ENCODE peak calls at places on chromosome 19, in ten cellular contexts. S, K, Y, A, H, C, D, V, F and B are unnamed samples.

GRCh38 chr19:50005428-50005827 is 19.7 kb downstream of the VRK3 start:
- DNase-seq in S (no peak), K (no peak), Y (no peak), A (no peak), H (no peak), C (no peak), D (no peak), V (no peak), F (no peak), B (no peak)

GRCh38 chr19:49017666-49018351 is 918 bp upstream of the LHB start:
- DNase-seq in S (no peak), K (peak; percentile 72), Y (no peak), A (peak; percentile 92), H (peak; percentile 53), C (no peak), D (peak; percentile 49), V (no peak), F (peak; percentile 89), B (no peak)

GRCh38 chr19:1875646-1876493 is 9.4 kb downstream of the ABHD17A start:
- DNase-seq in S (peak; percentile 88), K (peak; percentile 86), Y (peak; percentile 89), A (peak; percentile 97), H (peak; percentile 94), C (peak; percentile 95), D (peak; percentile 94), V (peak; percentile 98), F (peak; percentile 96), B (peak; percentile 96)

GRCh38 chr19:19554074-19555023 is 16.3 kb downstream of the CILP2 start:
- DNase-seq in S (peak; percentile 49), K (peak; percentile 82), Y (no peak), A (peak; percentile 79), H (peak; percentile 65), C (no peak), D (peak; percentile 62), V (no peak), F (peak; percentile 86), B (no peak)

GRCh38 chr19:10001899-10002298 is 8.4 kb downstream of the COL5A3 start:
- DNase-seq in S (no peak), K (peak; percentile 51), Y (peak; percentile 59), A (no peak), H (peak; percentile 67), C (no peak), D (peak; percentile 76), V (no peak), F (no peak), B (no peak)

GRCh38 chr19:38227272-38228004 is 3.4 kb upstream of the DPF1 start:
- DNase-seq in S (no peak), K (no peak), Y (no peak), A (no peak), H (no peak), C (no peak), D (no peak), V (no peak), F (no peak), B (no peak)

GRCh38 chr19:45470147-45471081 is 2.6 kb downstream of the FOSB start:
- DNase-seq in S (peak; percentile 32), K (peak; percentile 30), Y (peak; percentile 71), A (peak; percentile 91), H (no peak), C (no peak), D (peak; percentile 41), V (no peak), F (no peak), B (no peak)

GRCh38 chr19:49142866-49143335 is 12.3 kb downstream of the HRC start:
- DNase-seq in S (peak; percentile 70), K (peak; percentile 97), Y (peak; percentile 93), A (peak; percentile 89), H (peak; percentile 91), C (no peak), D (peak; percentile 91), V (no peak), F (peak; percentile 95), B (peak; percentile 95)

GRCh38 chr19:32677657-32678056 is 2.0 kb downstream of the RGS9BP start:
- DNase-seq in S (no peak), K (no peak), Y (no peak), A (peak; percentile 77), H (no peak), C (no peak), D (no peak), V (no peak), F (no peak), B (no peak)

GRCh38 chr19:54164369-54165068 is 5.0 kb upstream of the LENG1 start:
- DNase-seq in S (peak; percentile 36), K (peak; percentile 90), Y (peak; percentile 92), A (peak; percentile 92), H (peak; percentile 88), C (no peak), D (peak; percentile 95), V (no peak), F (no peak), B (peak; percentile 85)

GRCh38 chr19:55687281-55688172 is 12.5 kb downstream of the EPN1 start:
- DNase-seq in S (no peak), K (no peak), Y (no peak), A (peak; percentile 56), H (no peak), C (no peak), D (peak; percentile 73), V (no peak), F (no peak), B (no peak)

GRCh38 chr19:21505459-21506393 is at the start of gene ZNF429:
- DNase-seq in S (peak; percentile 97), K (peak; percentile 94), Y (peak; percentile 4), A (peak; percentile 87), H (peak; percentile 92), C (peak; percentile 96), D (peak; percentile 94), V (peak; percentile 98), F (peak; percentile 90), B (peak; percentile 96)

GRCh38 chr19:4052114-4052992 is 14.3 kb downstream of the ZBTB7A start:
- DNase-seq in S (no peak), K (no peak), Y (peak; percentile 76), A (peak; percentile 85), H (peak; percentile 81), C (peak; percentile 86), D (peak; percentile 94), V (no peak), F (no peak), B (peak; percentile 82)

GRCh38 chr19:50555447-50556235 is 12.6 kb downstream of the LRRC4B start:
- DNase-seq in S (no peak), K (no peak), Y (peak; percentile 64), A (no peak), H (no peak), C (no peak), D (no peak), V (no peak), F (peak; percentile 51), B (no peak)

GRCh38 chr19:57231686-57232085 is 863 bp downstream of the AURKC start:
- DNase-seq in S (no peak), K (no peak), Y (no peak), A (no peak), H (no peak), C (no peak), D (no peak), V (peak; percentile 62), F (no peak), B (no peak)

GRCh38 chr19:57282011-57282636 is 1.8 kb downstream of the ZNF460 start:
- DNase-seq in S (no peak), K (no peak), Y (no peak), A (no peak), H (no peak), C (no peak), D (no peak), V (no peak), F (no peak), B (no peak)

DNA sequence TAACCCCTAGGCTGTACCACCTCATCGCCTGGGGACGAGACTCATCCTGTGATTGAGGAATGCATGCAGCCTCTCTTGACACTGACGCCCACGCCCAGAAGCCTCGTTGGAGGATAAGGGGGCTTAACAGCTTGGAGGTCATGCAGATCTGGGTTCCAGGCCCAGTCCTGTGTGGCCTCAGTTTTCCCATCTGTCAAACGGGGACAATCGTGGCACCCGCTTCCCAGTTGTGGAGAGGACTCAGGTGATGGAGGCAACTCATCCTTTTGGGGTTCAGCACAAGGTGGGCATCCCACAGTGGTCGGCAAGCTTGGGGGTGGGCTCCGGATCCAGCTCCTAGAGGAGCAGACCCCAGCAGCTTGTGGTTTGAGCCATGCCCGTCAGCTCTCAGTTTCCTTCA is 1.4 kb upstream of the LGI4 start:
- DNase-seq in S (no peak), K (no peak), Y (no peak), A (no peak), H (no peak), C (no peak), D (no peak), V (no peak), F (no peak), B (no peak)
- TF ChIP-seq EP300 in S (no peak), K (no peak), Y (no peak), A (no peak), H (no peak), C (no peak), D (no peak), V (no peak), F (no peak), B (no peak)

DNA sequence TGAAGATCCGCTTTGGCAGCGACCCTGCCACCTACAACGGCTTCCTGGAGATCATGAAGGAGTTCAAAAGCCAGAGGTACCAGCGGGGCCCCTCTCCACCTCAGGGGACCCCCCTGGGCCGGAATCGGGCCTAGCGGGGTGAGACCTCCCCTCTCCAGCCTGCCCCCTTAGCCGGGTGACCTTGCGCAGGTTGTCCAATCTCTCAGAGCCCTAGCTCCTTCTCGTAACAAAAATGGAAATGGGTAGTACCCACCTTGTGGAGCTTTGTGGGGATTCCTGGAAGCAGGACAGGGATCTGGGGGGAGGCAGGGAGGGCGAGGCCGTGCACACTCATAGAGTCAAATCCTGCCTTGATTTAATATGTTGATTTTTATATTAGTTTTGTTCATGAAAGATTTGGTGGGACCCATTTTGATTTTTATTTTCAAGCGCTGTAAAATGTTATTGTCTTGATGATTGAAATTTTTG is 658 bp downstream of the SIN3B start:
- DNase-seq in S (no peak), K (peak; percentile 23), Y (no peak), A (no peak), H (no peak), C (no peak), D (no peak), V (no peak), F (peak; percentile 54), B (no peak)
- TF ChIP-seq EP300 in S (no peak), K (no peak), Y (no peak), A (no peak), H (no peak), C (no peak), D (no peak), V (no peak), F (no peak), B (no peak)

DNA sequence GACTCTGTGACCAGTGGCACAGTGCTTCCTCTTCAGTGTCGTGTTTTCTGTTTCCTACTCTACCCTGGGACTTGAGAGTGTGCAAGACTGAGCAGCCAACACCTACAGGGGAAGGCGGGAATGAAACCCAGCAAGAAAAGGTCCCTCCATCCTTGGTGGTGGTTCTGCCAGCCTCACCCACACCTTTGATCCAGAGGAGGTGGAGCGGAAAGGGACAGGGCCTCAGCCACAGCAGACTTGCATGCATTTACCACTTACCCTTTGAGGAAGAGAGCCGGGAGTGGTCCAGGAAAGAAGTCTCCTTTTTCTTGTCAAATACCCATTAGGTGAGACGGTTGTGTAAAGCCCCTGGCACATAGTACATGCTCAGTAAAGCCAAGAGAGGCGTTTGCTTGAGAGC is 164.8 kb upstream of the ZNF536 start:
- DNase-seq in S (no peak), K (no peak), Y (no peak), A (no peak), H (no peak), C (no peak), D (no peak), V (peak; percentile 79), F (no peak), B (no peak)
- TF ChIP-seq EP300 in S (no peak), K (no peak), Y (no peak), A (no peak), H (no peak), C (no peak), D (no peak), V (no peak), F (no peak), B (no peak)

GRCh38 chr19:5147074-5147970 is 178.4 kb downstream of the KDM4B start:
- DNase-seq in S (no peak), K (no peak), Y (no peak), A (peak; percentile 32), H (no peak), C (no peak), D (no peak), V (no peak), F (no peak), B (no peak)
- TF ChIP-seq EP300 in S (no peak), K (no peak), Y (no peak), A (no peak), H (no peak), C (no peak), D (no peak), V (no peak), F (no peak), B (no peak)